ENCODE peak calls at places on chromosome 19, in four cellular contexts. O, Z, J and R are unnamed samples.

GRCh38 chr19:38211206-38211605 is 12.8 kb downstream of the DPF1 start:
- DNase-seq in J (peak; percentile 70), Z (no peak), O (no peak), R (no peak)

GRCh38 chr19:49492573-49493411 is 3.4 kb upstream of the RPS11 start:
- DNase-seq in O (no peak), J (peak; percentile 40), Z (no peak), R (no peak)

GRCh38 chr19:58021541-58022282 is 12.1 kb upstream of the ZSCAN1 start:
- DNase-seq in O (peak; percentile 81), Z (peak; percentile 9), J (peak; percentile 98), R (no peak)

GRCh38 chr19:10699650-10700335 is 1.4 kb upstream of the QTRT1 start:
- DNase-seq in Z (peak; percentile 73), J (peak; percentile 92), O (no peak), R (peak; percentile 42)

GRCh38 chr19:10817291-10818038 is 18.5 kb downstream of the TMED1 start:
- DNase-seq in J (peak; percentile 24), O (peak; percentile 49), Z (peak; percentile 91), R (no peak)

GRCh38 chr19:50975766-50976165 is 6.4 kb upstream of the KLK6 start:
- DNase-seq in O (no peak), J (peak; percentile 74), Z (no peak), R (peak; percentile 85)

GRCh38 chr19:4057913-4058695 is 8.6 kb downstream of the ZBTB7A start:
- DNase-seq in Z (peak; percentile 80), J (peak; percentile 1), O (peak; percentile 87), R (peak; percentile 90)

GRCh38 chr19:52191374-52191773 is 1.5 kb downstream of the PPP2R1A start:
- DNase-seq in J (no peak), O (no peak), Z (no peak), R (no peak)

GRCh38 chr19:46670874-46671273 is 9.9 kb upstream of the DACT3 start:
- DNase-seq in J (no peak), O (no peak), Z (no peak), R (no peak)

GRCh38 chr19:13014101-13014920 is 19.0 kb downstream of the NFIX start:
- DNase-seq in J (peak; percentile 70), Z (no peak), O (no peak), R (no peak)

GRCh38 chr19:11948646-11949045 is 16.2 kb upstream of the ZNF763 start:
- DNase-seq in J (no peak), O (no peak), Z (no peak), R (no peak)
- H3K27ac ChIP-seq in J (no peak overlapping the region), O (no peak overlapping the region), Z (no peak overlapping the region), R (no peak overlapping the region)

GRCh38 chr19:1590641-1591397 is 1.8 kb downstream of the MBD3 start:
- DNase-seq in Z (no peak), O (no peak), J (peak; percentile 61), R (no peak)
- TF ChIP-seq CTCF in Z (peak; percentile 63), O (peak; percentile 12), J (peak; percentile 46), R (no peak)

GRCh38 chr19:3054972-3055740 is 7.1 kb downstream of the TLE5 start:
- DNase-seq in J (no peak), Z (no peak), O (no peak), R (peak; percentile 92)
- H3K27ac ChIP-seq in J (no peak overlapping the region), Z (no peak overlapping the region), O (peak overlapping the region; percentile 9), R (peak overlapping the region; percentile 100)

GRCh38 chr19:41917676-41918075 is 10.6 kb downstream of the ERFL start:
- DNase-seq in O (no peak), J (no peak), Z (no peak), R (no peak)

GRCh38 chr19:41914191-41914834 is 13.9 kb downstream of the ERFL start:
- DNase-seq in O (no peak), J (no peak), Z (no peak), R (no peak)

GRCh38 chr19:41914906-41915247 is 13.4 kb downstream of the ERFL start:
- DNase-seq in J (peak; percentile 45), Z (no peak), O (no peak), R (no peak)

GRCh38 chr19:41915248-41916032 is 12.8 kb downstream of the ERFL start:
- DNase-seq in O (no peak), Z (no peak), J (no peak), R (no peak)

GRCh38 chr19:41916033-41916424 is 12.2 kb downstream of the ERFL start:
- DNase-seq in O (no peak), J (no peak), Z (no peak), R (no peak)
- TF ChIP-seq CTCF in O (no peak), J (no peak), Z (no peak), R (no peak)

DNA sequence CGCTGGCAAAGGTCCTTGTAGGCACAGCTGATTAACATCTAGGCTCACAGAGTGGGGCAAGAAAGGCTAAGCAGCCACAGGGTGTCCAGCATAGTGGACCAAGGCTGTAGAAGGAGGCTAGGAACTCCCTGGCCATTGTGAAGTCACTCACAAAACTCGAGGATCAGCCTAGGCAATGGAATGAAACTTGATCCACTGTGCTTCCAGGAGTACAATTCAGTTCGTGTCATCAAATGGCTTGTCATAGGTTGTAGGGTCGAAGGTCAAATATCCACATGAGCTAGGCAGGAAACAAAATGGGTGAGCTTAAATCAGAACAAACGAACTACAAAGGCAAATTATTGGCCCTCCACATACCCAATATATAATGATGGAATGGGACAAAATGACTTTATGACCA is 4.4 kb upstream of the FAM187B start:
- DNase-seq in O (no peak), J (no peak), Z (no peak), R (no peak)
- H3K27ac ChIP-seq in O (no peak overlapping the region), J (no peak overlapping the region), Z (no peak overlapping the region), R (no peak overlapping the region)

DNA sequence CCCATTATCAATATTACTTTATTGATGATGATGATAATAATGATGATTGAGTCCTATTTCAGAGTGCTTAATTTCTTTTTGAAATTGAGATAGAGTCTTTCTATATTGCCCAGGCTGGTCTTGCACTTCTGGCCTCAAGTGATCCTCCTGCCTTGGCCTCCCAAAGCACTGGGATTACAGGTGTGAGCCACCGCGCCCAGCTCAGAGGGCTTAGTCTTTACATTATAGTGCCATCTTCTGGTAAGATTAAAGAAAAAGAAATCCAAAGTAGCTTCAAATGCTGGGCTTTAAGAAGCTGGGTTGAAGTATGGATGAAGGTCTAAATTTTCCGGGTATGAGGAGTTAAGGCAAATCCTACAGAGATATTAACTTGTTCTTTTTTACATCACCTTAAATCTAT is 3.4 kb upstream of the ZNF333 start:
- DNase-seq in J (peak; percentile 61), Z (no peak), O (no peak), R (no peak)
- TF ChIP-seq CTCF in J (peak; percentile 63), Z (peak; percentile 42), O (peak; percentile 29), R (no peak)